ENCODE peak calls at places on chromosomes 6 and 20, in eight cellular contexts. T, Q, U, G, X, P, M and C are unnamed samples.

GRCh38 chr6:93021235-93021909 is 398.0 kb downstream of the EPHA7 start:
- DNase-seq in T (no peak), Q (no peak), U (no peak), G (no peak), X (no peak), P (no peak), M (no peak), C (no peak)

GRCh38 chr6:66429220-66429619 is 722.2 kb upstream of the EYS start:
- DNase-seq in T (no peak), Q (no peak), U (peak), G (no peak), X (no peak), P (no peak), M (no peak), C (no peak)

GRCh38 chr6:35716798-35717197 is 20.0 kb upstream of the ARMC12 start:
- DNase-seq in T (no peak), Q (no peak), U (no peak), G (no peak), X (no peak), P (no peak), M (no peak), C (peak)

GRCh38 chr20:17966432-17967312 is 1.9 kb downstream of the SNX5 start:
- DNase-seq in T (peak), Q (no peak), U (peak), G (no peak), X (no peak), P (no peak), M (no peak), C (peak)

GRCh38 chr6:11413112-11413687 is 124.3 kb upstream of the TMEM170B start:
- DNase-seq in T (no peak), Q (no peak), U (no peak), G (no peak), X (no peak), P (no peak), M (no peak), C (no peak)

GRCh38 chr6:17271628-17272027 is 9.5 kb upstream of the RBM24 start:
- DNase-seq in T (no peak), Q (no peak), U (no peak), G (no peak), X (no peak), P (no peak), M (no peak), C (peak)

GRCh38 chr20:16350465-16350864 is 222.8 kb downstream of the KIF16B start:
- DNase-seq in T (peak), Q (no peak), U (no peak), G (no peak), X (no peak), P (no peak), M (no peak), C (no peak)

GRCh38 chr6:113120214-113120576 is 737.0 kb upstream of the MARCKS start:
- DNase-seq in T (peak), Q (peak), U (peak), G (peak), X (no peak), P (no peak), M (no peak), C (no peak)

GRCh38 chr6:158642097-158642601 is 2.4 kb downstream of the DYNLT1 start:
- DNase-seq in T (peak), Q (peak), U (peak), G (no peak), X (no peak), P (no peak), M (no peak), C (peak)